ENCODE peak calls at places on chromosome 11, in seven cellular contexts. A, Z, E, B, S, C and V are unnamed samples.

GRCh38 chr11:15278129-15278528 is 163.4 kb downstream of the INSC start:
- DNase-seq in Z (no peak), S (no peak), E (no peak), A (no peak), C (no peak), B (no peak), V (no peak)

GRCh38 chr11:71304491-71304890 is 52.1 kb upstream of the SHANK2 start:
- DNase-seq in S (no peak), E (peak), B (no peak), Z (no peak), C (no peak), A (no peak), V (no peak)

GRCh38 chr11:74773481-74773880 is 24.8 kb downstream of the RNF169 start:
- DNase-seq in B (no peak), Z (no peak), A (no peak), E (no peak), C (no peak), S (no peak), V (no peak)

GRCh38 chr11:106656646-106657045 is 361.6 kb downstream of the GUCY1A2 start:
- DNase-seq in E (no peak), Z (no peak), C (no peak), B (no peak), S (no peak), A (no peak), V (no peak)

GRCh38 chr11:11421509-11421908 is 68.5 kb upstream of the CSNK2A3 start:
- DNase-seq in C (no peak), B (no peak), E (no peak), A (no peak), Z (no peak), S (no peak), V (no peak)

GRCh38 chr11:86192858-86193257 is 51.7 kb upstream of the EED start:
- DNase-seq in E (no peak), B (no peak), S (no peak), A (no peak), Z (no peak), C (no peak), V (no peak)

GRCh38 chr11:128496684-128497056 is 90.7 kb downstream of the ETS1 start:
- DNase-seq in C (no peak), Z (no peak), E (no peak), B (no peak), S (no peak), A (peak), V (no peak)

GRCh38 chr11:35126000-35126878 is 12.7 kb upstream of the CD44 start:
- DNase-seq in E (no peak), A (no peak), S (no peak), Z (no peak), B (no peak), C (no peak), V (no peak)

GRCh38 chr11:134802116-134802515 is 390.1 kb upstream of the B3GAT1 start:
- DNase-seq in C (no peak), B (peak), A (no peak), E (no peak), Z (no peak), S (no peak), V (no peak)

GRCh38 chr11:43691332-43691731 is 10.8 kb downstream of the HSD17B12 start:
- DNase-seq in S (no peak), B (no peak), C (no peak), Z (no peak), A (no peak), E (no peak), V (no peak)

GRCh38 chr11:12787847-12788246 is 113.6 kb downstream of the TEAD1 start:
- DNase-seq in E (no peak), Z (no peak), C (no peak), A (no peak), B (no peak), S (no peak), V (no peak)

GRCh38 chr11:10770626-10771254 is 19.7 kb downstream of the CTR9 start:
- DNase-seq in C (peak), B (peak), Z (peak), S (peak), A (peak), E (no peak), V (no peak)

GRCh38 chr11:111823131-111823530 is 48.2 kb downstream of the ALG9 start:
- DNase-seq in S (no peak), Z (no peak), B (no peak), E (no peak), C (no peak), A (no peak), V (no peak)

GRCh38 chr11:86696004-86696403 is 23.6 kb upstream of the ME3 start:
- DNase-seq in B (no peak), C (no peak), Z (no peak), A (peak), S (no peak), E (no peak), V (no peak)

GRCh38 chr11:36996795-36997194 is 398.8 kb upstream of the RAG2 start:
- DNase-seq in E (no peak), Z (no peak), S (no peak), C (no peak), A (no peak), B (no peak), V (no peak)

GRCh38 chr11:134100171-134100570 is 31.3 kb downstream of the JAM3 start:
- DNase-seq in S (no peak), Z (no peak), A (no peak), B (no peak), E (no peak), C (no peak), V (no peak)

GRCh38 chr11:31327417-31327816 is 42.1 kb downstream of the DCDC1 start:
- DNase-seq in B (no peak), C (no peak), E (no peak), S (no peak), A (no peak), Z (no peak), V (no peak)

GRCh38 chr11:44275961-44276550 is 33.9 kb downstream of the ALX4 start:
- DNase-seq in Z (no peak), A (no peak), S (no peak), C (no peak), E (peak), B (no peak), V (no peak)

GRCh38 chr11:64250875-64251721 is at the start of gene PLCB3:
- DNase-seq in C (peak), B (peak), E (peak), S (no peak), Z (peak), A (no peak), V (no peak)

GRCh38 chr11:48063424-48063978 is 83.1 kb downstream of the PTPRJ start:
- DNase-seq in E (peak), S (peak), Z (no peak), C (no peak), A (peak), B (no peak), V (peak)

GRCh38 chr11:125348141-125348651 is 147.9 kb downstream of the FEZ1 start:
- DNase-seq in E (no peak), A (no peak), C (no peak), Z (no peak), B (no peak), S (no peak), V (no peak)

GRCh38 chr11:64757549-64758329 is 2.0 kb downstream of the PYGM start:
- DNase-seq in S (no peak), Z (no peak), C (no peak), A (no peak), B (peak), E (peak), V (peak)

GRCh38 chr11:64881476-64881875 is 3.1 kb upstream of the EHD1 start:
- DNase-seq in Z (no peak), S (no peak), C (no peak), E (no peak), B (no peak), A (no peak), V (no peak)

GRCh38 chr11:119282495-119282894 is 34.4 kb downstream of the MCAM start:
- DNase-seq in Z (no peak), S (no peak), E (no peak), C (no peak), A (no peak), B (no peak), V (no peak)

GRCh38 chr11:77411238-77411637 is 62.7 kb downstream of the PAK1 start:
- DNase-seq in C (no peak), B (no peak), E (peak), A (peak), Z (peak), S (peak), V (peak)

GRCh38 chr11:68976095-68976494 is 4.7 kb downstream of the MRGPRD start:
- DNase-seq in B (no peak), C (no peak), S (no peak), E (no peak), Z (peak), A (no peak), V (peak)

GRCh38 chr11:60700689-60701508 is 1.5 kb downstream of the MS4A8 start:
- DNase-seq in C (peak), A (peak), Z (peak), E (no peak), B (peak), S (no peak), V (peak)

GRCh38 chr11:64885367-64886286 is 7.2 kb upstream of the EHD1 start:
- DNase-seq in S (no peak), C (no peak), B (no peak), E (no peak), A (peak), Z (no peak), V (no peak)

GRCh38 chr11:19676508-19677379 is 35.9 kb upstream of the NAV2 start:
- DNase-seq in S (no peak), B (no peak), A (no peak), E (peak), Z (no peak), C (no peak), V (no peak)
- TF ChIP-seq EP300 in S (peak), B (no peak), A (no peak), E (no peak), Z (no peak), C (no peak), V (no peak)

GRCh38 chr11:80240245-80240644 is 799.4 kb upstream of the TENM4 start:
- DNase-seq in E (no peak), C (no peak), A (no peak), B (no peak), S (no peak), Z (no peak), V (no peak)
- TF ChIP-seq EP300 in E (no peak), C (no peak), A (no peak), B (no peak), S (no peak), Z (no peak), V (no peak)

DNA sequence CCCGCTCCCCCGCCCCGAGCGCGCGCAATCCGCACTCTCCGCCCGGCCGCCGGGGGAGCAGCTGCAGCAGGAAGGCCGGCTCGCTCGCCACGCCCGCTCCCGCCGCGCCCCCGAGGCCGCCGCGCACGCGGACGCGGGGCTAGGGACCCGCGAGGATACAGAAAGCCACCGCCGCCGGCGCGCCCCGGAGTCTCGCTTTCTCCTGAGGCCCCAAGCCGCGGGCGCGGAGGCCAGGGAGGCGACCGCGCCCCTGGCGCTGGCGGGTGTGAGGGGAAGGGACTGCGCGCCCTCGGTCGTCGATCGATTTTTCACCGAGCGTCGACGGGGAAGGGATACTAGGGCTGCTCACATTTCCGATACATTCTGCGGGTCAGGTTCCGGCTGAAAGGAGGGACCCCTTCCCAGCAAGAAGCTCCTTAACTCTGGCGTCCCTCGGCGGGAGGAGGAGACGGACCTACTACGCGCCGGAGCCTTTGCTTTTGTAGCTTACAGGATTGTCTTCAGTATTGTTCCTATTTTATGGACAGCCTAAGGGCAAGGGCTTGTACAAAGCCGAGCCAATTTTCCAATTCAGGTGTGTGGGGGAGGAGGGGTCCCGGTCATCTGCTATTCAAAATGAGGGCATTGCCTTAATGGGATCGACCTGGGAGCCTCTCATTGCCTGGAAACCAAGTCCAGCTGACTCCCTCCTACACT is 416 bp upstream of the GAB2 start:
- DNase-seq in C (peak), S (peak), B (peak), Z (peak), E (peak), A (peak), V (peak)
- TF ChIP-seq EP300 in C (no peak), S (peak), B (no peak), Z (no peak), E (no peak), A (no peak), V (no peak)

GRCh38 chr11:121575963-121576290 is 123.2 kb upstream of the SORL1-AS1 start:
- DNase-seq in S (no peak), C (no peak), Z (no peak), E (no peak), A (no peak), B (no peak), V (no peak)

GRCh38 chr11:121571466-121571865 is 118.7 kb upstream of the SORL1-AS1 start:
- DNase-seq in Z (no peak), B (no peak), S (no peak), E (no peak), C (no peak), A (no peak), V (no peak)

GRCh38 chr11:121570453-121570852 is 117.7 kb upstream of the SORL1-AS1 start:
- DNase-seq in B (no peak), Z (no peak), C (no peak), E (no peak), S (no peak), A (no peak), V (no peak)

GRCh38 chr11:121575250-121575962 is 122.6 kb upstream of the SORL1-AS1 start:
- DNase-seq in Z (peak), B (no peak), S (peak), E (peak), A (no peak), C (no peak), V (peak)

GRCh38 chr11:121572581-121573059 is 119.9 kb upstream of the SORL1-AS1 start:
- DNase-seq in S (no peak), C (no peak), Z (no peak), B (peak), E (no peak), A (no peak), V (no peak)
- TF ChIP-seq EP300 in S (no peak), C (no peak), Z (no peak), B (no peak), E (no peak), A (no peak), V (no peak)

GRCh38 chr11:73314121-73314948 is 6.3 kb downstream of the ARHGEF17 start:
- DNase-seq in E (peak), C (peak), S (no peak), Z (peak), B (no peak), A (peak), V (no peak)
- TF ChIP-seq EP300 in E (no peak), C (no peak), S (peak), Z (no peak), B (no peak), A (no peak), V (no peak)